ENCODE peak calls at places on chromosomes 4 and X, in ten cellular contexts. One of them, this sample, is unnamed.

GRCh38 chr4:147596377-147596776 is 20.8 kb upstream of the TMEM184C start:
- DNase-seq in suprapubic skin: no peak
- DNase-seq in RWPE1: peak; percentile 25
- DNase-seq in heart left ventricle: no peak
- DNase-seq in B cell: no peak
- DNase-seq in upper lobe of left lung: no peak
- DNase-seq in brain microvascular endothelial cell: no peak
- DNase-seq in AG09309: no peak
- DNase-seq in lower leg skin: no peak
- DNase-seq in neural progenitor cell: no peak
- DNase-seq in this sample: no peak

GRCh38 chrX:72554448-72555140 is 18.0 kb downstream of the HDAC8 start:
- DNase-seq in B cell: no peak
- DNase-seq in brain microvascular endothelial cell: peak; percentile 29
- DNase-seq in lower leg skin: no peak
- DNase-seq in AG09309: no peak
- DNase-seq in upper lobe of left lung: no peak
- DNase-seq in suprapubic skin: no peak
- DNase-seq in heart left ventricle: no peak
- DNase-seq in RWPE1: peak; percentile 30
- DNase-seq in neural progenitor cell: peak; percentile 74
- DNase-seq in this sample: no peak

GRCh38 chrX:32744906-32745305 is 466.4 kb downstream of the DMD start:
- DNase-seq in RWPE1: no peak
- DNase-seq in neural progenitor cell: no peak
- DNase-seq in brain microvascular endothelial cell: no peak
- DNase-seq in AG09309: no peak
- DNase-seq in B cell: no peak
- DNase-seq in heart left ventricle: no peak
- DNase-seq in lower leg skin: no peak
- DNase-seq in suprapubic skin: no peak
- DNase-seq in upper lobe of left lung: no peak
- DNase-seq in this sample: no peak

GRCh38 chr4:139672732-139673131 is 7.1 kb downstream of the MGST2 start:
- DNase-seq in B cell: no peak
- DNase-seq in lower leg skin: no peak
- DNase-seq in heart left ventricle: no peak
- DNase-seq in AG09309: no peak
- DNase-seq in neural progenitor cell: no peak
- DNase-seq in RWPE1: no peak
- DNase-seq in suprapubic skin: no peak
- DNase-seq in upper lobe of left lung: no peak
- DNase-seq in brain microvascular endothelial cell: no peak
- DNase-seq in this sample: no peak

GRCh38 chr4:68272860-68273259 is 27.4 kb upstream of the TMPRSS11B start:
- DNase-seq in AG09309: no peak
- DNase-seq in lower leg skin: no peak
- DNase-seq in RWPE1: no peak
- DNase-seq in B cell: no peak
- DNase-seq in brain microvascular endothelial cell: no peak
- DNase-seq in neural progenitor cell: peak; percentile 28
- DNase-seq in suprapubic skin: no peak
- DNase-seq in upper lobe of left lung: no peak
- DNase-seq in heart left ventricle: no peak
- DNase-seq in this sample: no peak

GRCh38 chr4:111639876-111640275 is 505.4 kb upstream of the FAM241A start:
- DNase-seq in suprapubic skin: no peak
- DNase-seq in upper lobe of left lung: no peak
- DNase-seq in heart left ventricle: no peak
- DNase-seq in brain microvascular endothelial cell: no peak
- DNase-seq in lower leg skin: no peak
- DNase-seq in B cell: no peak
- DNase-seq in AG09309: peak; percentile 4
- DNase-seq in RWPE1: peak; percentile 19
- DNase-seq in neural progenitor cell: peak; percentile 15
- DNase-seq in this sample: no peak

GRCh38 chr4:179605196-179605595 is 2163.0 kb upstream of the AGA start:
- DNase-seq in lower leg skin: no peak
- DNase-seq in upper lobe of left lung: no peak
- DNase-seq in RWPE1: no peak
- DNase-seq in brain microvascular endothelial cell: peak; percentile 33
- DNase-seq in B cell: no peak
- DNase-seq in AG09309: no peak
- DNase-seq in suprapubic skin: no peak
- DNase-seq in neural progenitor cell: no peak
- DNase-seq in heart left ventricle: no peak
- DNase-seq in this sample: no peak

GRCh38 chr4:85798011-85798770 is 323.2 kb downstream of the ARHGAP24 start:
- DNase-seq in upper lobe of left lung: no peak
- DNase-seq in heart left ventricle: no peak
- DNase-seq in neural progenitor cell: no peak
- DNase-seq in suprapubic skin: no peak
- DNase-seq in lower leg skin: no peak
- DNase-seq in B cell: no peak
- DNase-seq in AG09309: no peak
- DNase-seq in RWPE1: no peak
- DNase-seq in brain microvascular endothelial cell: no peak
- DNase-seq in this sample: no peak

GRCh38 chr4:68748181-68748981 is 67.4 kb upstream of the UGT2B10 start:
- DNase-seq in AG09309: no peak
- DNase-seq in heart left ventricle: no peak
- DNase-seq in B cell: no peak
- DNase-seq in upper lobe of left lung: no peak
- DNase-seq in brain microvascular endothelial cell: no peak
- DNase-seq in neural progenitor cell: no peak
- DNase-seq in suprapubic skin: no peak
- DNase-seq in RWPE1: peak; percentile 43
- DNase-seq in lower leg skin: no peak
- DNase-seq in this sample: no peak

GRCh38 chrX:84339507-84340364 is 151.7 kb upstream of the RPS6KA6 start:
- DNase-seq in RWPE1: peak; percentile 1
- DNase-seq in B cell: no peak
- DNase-seq in brain microvascular endothelial cell: no peak
- DNase-seq in upper lobe of left lung: no peak
- DNase-seq in neural progenitor cell: peak; percentile 38
- DNase-seq in AG09309: no peak
- DNase-seq in heart left ventricle: no peak
- DNase-seq in suprapubic skin: no peak
- DNase-seq in lower leg skin: no peak
- DNase-seq in this sample: no peak

GRCh38 chr4:142719854-142720541 is 126.1 kb downstream of the INPP4B start:
- DNase-seq in AG09309: no peak
- DNase-seq in heart left ventricle: no peak
- DNase-seq in RWPE1: peak; percentile 65
- DNase-seq in brain microvascular endothelial cell: no peak
- DNase-seq in B cell: no peak
- DNase-seq in suprapubic skin: no peak
- DNase-seq in upper lobe of left lung: no peak
- DNase-seq in lower leg skin: no peak
- DNase-seq in neural progenitor cell: peak; percentile 8
- DNase-seq in this sample: no peak

GRCh38 chrX:149531599-149531998 is 9.2 kb upstream of the EOLA1 start:
- DNase-seq in neural progenitor cell: no peak
- DNase-seq in upper lobe of left lung: no peak
- DNase-seq in heart left ventricle: no peak
- DNase-seq in brain microvascular endothelial cell: no peak
- DNase-seq in AG09309: no peak
- DNase-seq in suprapubic skin: no peak
- DNase-seq in RWPE1: no peak
- DNase-seq in B cell: peak; percentile 43
- DNase-seq in lower leg skin: no peak
- DNase-seq in this sample: no peak

GRCh38 chrX:10633722-10634121 is 13.3 kb upstream of the MID1 start:
- DNase-seq in neural progenitor cell: no peak
- DNase-seq in suprapubic skin: no peak
- DNase-seq in brain microvascular endothelial cell: peak; percentile 88
- DNase-seq in RWPE1: peak; percentile 63
- DNase-seq in heart left ventricle: no peak
- DNase-seq in B cell: no peak
- DNase-seq in upper lobe of left lung: peak; percentile 45
- DNase-seq in lower leg skin: peak; percentile 45
- DNase-seq in AG09309: no peak
- DNase-seq in this sample: no peak

GRCh38 chr4:67475155-67475554 is 70.1 kb downstream of the CENPC start:
- DNase-seq in brain microvascular endothelial cell: no peak
- DNase-seq in upper lobe of left lung: no peak
- DNase-seq in RWPE1: no peak
- DNase-seq in suprapubic skin: no peak
- DNase-seq in AG09309: no peak
- DNase-seq in lower leg skin: no peak
- DNase-seq in neural progenitor cell: no peak
- DNase-seq in B cell: no peak
- DNase-seq in heart left ventricle: no peak
- DNase-seq in this sample: no peak

GRCh38 chr4:82123934-82124333 is 249.9 kb downstream of the HNRNPD start:
- DNase-seq in B cell: no peak
- DNase-seq in brain microvascular endothelial cell: no peak
- DNase-seq in heart left ventricle: no peak
- DNase-seq in suprapubic skin: no peak
- DNase-seq in AG09309: no peak
- DNase-seq in lower leg skin: no peak
- DNase-seq in upper lobe of left lung: no peak
- DNase-seq in neural progenitor cell: peak; percentile 9
- DNase-seq in RWPE1: no peak
- DNase-seq in this sample: no peak

GRCh38 chrX:107675823-107676555 is 47.7 kb downstream of the PRPS1 start:
- DNase-seq in heart left ventricle: no peak
- DNase-seq in B cell: peak; percentile 40
- DNase-seq in suprapubic skin: no peak
- DNase-seq in AG09309: no peak
- DNase-seq in brain microvascular endothelial cell: peak; percentile 30
- DNase-seq in lower leg skin: no peak
- DNase-seq in neural progenitor cell: no peak
- DNase-seq in upper lobe of left lung: peak; percentile 68
- DNase-seq in RWPE1: no peak
- DNase-seq in this sample: no peak

GRCh38 chr4:48109413-48110263 is 24.4 kb downstream of the TXK start:
- DNase-seq in heart left ventricle: no peak
- DNase-seq in AG09309: no peak
- DNase-seq in neural progenitor cell: peak; percentile 70
- DNase-seq in lower leg skin: no peak
- DNase-seq in upper lobe of left lung: no peak
- DNase-seq in suprapubic skin: no peak
- DNase-seq in brain microvascular endothelial cell: peak; percentile 43
- DNase-seq in RWPE1: peak; percentile 40
- DNase-seq in B cell: no peak
- DNase-seq in this sample: no peak

DNA sequence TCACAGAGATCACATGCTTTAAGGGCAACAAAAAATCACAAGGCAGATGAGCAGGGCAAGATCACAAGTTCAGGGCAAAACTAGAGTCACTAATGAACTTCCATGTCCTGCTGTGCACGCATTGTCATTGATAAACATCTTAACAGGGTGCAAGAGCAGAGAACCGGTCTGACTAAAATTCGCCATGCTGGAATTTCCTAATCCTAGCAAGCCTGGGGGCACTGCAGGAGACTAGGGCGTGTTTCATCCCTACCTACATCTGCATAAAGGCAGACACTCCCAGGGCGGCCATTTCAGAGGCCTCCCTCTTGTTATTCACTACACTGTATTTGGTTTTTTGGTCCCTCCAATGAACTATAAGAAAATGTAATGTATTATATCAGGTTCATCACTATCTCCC is 203.6 kb downstream of the ARHGEF9 start:
- DNase-seq in upper lobe of left lung: no peak
- DNase-seq in brain microvascular endothelial cell: no peak
- DNase-seq in neural progenitor cell: peak; percentile 3
- DNase-seq in heart left ventricle: no peak
- DNase-seq in AG09309: no peak
- DNase-seq in suprapubic skin: no peak
- DNase-seq in B cell: no peak
- DNase-seq in lower leg skin: no peak
- DNase-seq in RWPE1: no peak
- DNase-seq in this sample: no peak
- TF ChIP-seq CTCF in upper lobe of left lung: no peak
- TF ChIP-seq CTCF in brain microvascular endothelial cell: no peak
- TF ChIP-seq CTCF in neural progenitor cell: no peak
- TF ChIP-seq CTCF in heart left ventricle: no peak
- TF ChIP-seq CTCF in AG09309: no peak
- TF ChIP-seq CTCF in suprapubic skin: no peak
- TF ChIP-seq CTCF in B cell: no peak
- TF ChIP-seq CTCF in lower leg skin: no peak
- TF ChIP-seq CTCF in RWPE1: no peak
- TF ChIP-seq CTCF in this sample: no peak

GRCh38 chr4:98046665-98047064 is 96.6 kb downstream of the STPG2 start:
- DNase-seq in B cell: no peak
- DNase-seq in neural progenitor cell: peak; percentile 13
- DNase-seq in AG09309: no peak
- DNase-seq in suprapubic skin: no peak
- DNase-seq in heart left ventricle: no peak
- DNase-seq in brain microvascular endothelial cell: no peak
- DNase-seq in lower leg skin: no peak
- DNase-seq in RWPE1: no peak
- DNase-seq in upper lobe of left lung: no peak
- DNase-seq in this sample: no peak
- TF ChIP-seq CTCF in B cell: no peak
- TF ChIP-seq CTCF in neural progenitor cell: no peak
- TF ChIP-seq CTCF in AG09309: no peak
- TF ChIP-seq CTCF in suprapubic skin: no peak
- TF ChIP-seq CTCF in heart left ventricle: no peak
- TF ChIP-seq CTCF in brain microvascular endothelial cell: no peak
- TF ChIP-seq CTCF in lower leg skin: no peak
- TF ChIP-seq CTCF in RWPE1: no peak
- TF ChIP-seq CTCF in upper lobe of left lung: no peak
- TF ChIP-seq CTCF in this sample: no peak

GRCh38 chr4:141376769-141377168 is 156.1 kb downstream of the ZNF330 start:
- DNase-seq in brain microvascular endothelial cell: no peak
- DNase-seq in suprapubic skin: no peak
- DNase-seq in neural progenitor cell: no peak
- DNase-seq in AG09309: no peak
- DNase-seq in heart left ventricle: no peak
- DNase-seq in B cell: no peak
- DNase-seq in RWPE1: no peak
- DNase-seq in upper lobe of left lung: no peak
- DNase-seq in lower leg skin: no peak
- DNase-seq in this sample: no peak

GRCh38 chr4:141371206-141371605 is 150.5 kb downstream of the ZNF330 start:
- DNase-seq in heart left ventricle: no peak
- DNase-seq in lower leg skin: no peak
- DNase-seq in AG09309: no peak
- DNase-seq in brain microvascular endothelial cell: no peak
- DNase-seq in upper lobe of left lung: no peak
- DNase-seq in B cell: no peak
- DNase-seq in suprapubic skin: no peak
- DNase-seq in RWPE1: no peak
- DNase-seq in neural progenitor cell: no peak
- DNase-seq in this sample: no peak

GRCh38 chr4:141375855-141376254 is 155.2 kb downstream of the ZNF330 start:
- DNase-seq in upper lobe of left lung: peak; percentile 24
- DNase-seq in heart left ventricle: no peak
- DNase-seq in neural progenitor cell: peak; percentile 24
- DNase-seq in RWPE1: peak; percentile 93
- DNase-seq in lower leg skin: no peak
- DNase-seq in B cell: no peak
- DNase-seq in AG09309: peak; percentile 89
- DNase-seq in suprapubic skin: no peak
- DNase-seq in brain microvascular endothelial cell: peak; percentile 57
- DNase-seq in this sample: no peak
- TF ChIP-seq CTCF in upper lobe of left lung: peak; percentile 31
- TF ChIP-seq CTCF in heart left ventricle: no peak
- TF ChIP-seq CTCF in neural progenitor cell: peak; percentile 10
- TF ChIP-seq CTCF in RWPE1: peak; percentile 60
- TF ChIP-seq CTCF in lower leg skin: no peak
- TF ChIP-seq CTCF in B cell: no peak
- TF ChIP-seq CTCF in AG09309: peak; percentile 87
- TF ChIP-seq CTCF in suprapubic skin: no peak
- TF ChIP-seq CTCF in brain microvascular endothelial cell: peak; percentile 78
- TF ChIP-seq CTCF in this sample: no peak

GRCh38 chr4:113979157-113979972 is at the start of gene ARSJ:
- DNase-seq in RWPE1: peak; percentile 67
- DNase-seq in neural progenitor cell: peak; percentile 76
- DNase-seq in AG09309: peak; percentile 41
- DNase-seq in B cell: no peak
- DNase-seq in brain microvascular endothelial cell: peak; percentile 76
- DNase-seq in suprapubic skin: peak; percentile 66
- DNase-seq in lower leg skin: peak; percentile 26
- DNase-seq in heart left ventricle: peak; percentile 59
- DNase-seq in upper lobe of left lung: peak; percentile 51
- DNase-seq in this sample: no peak
- TF ChIP-seq CTCF in RWPE1: no peak
- TF ChIP-seq CTCF in neural progenitor cell: peak; percentile 4
- TF ChIP-seq CTCF in AG09309: peak; percentile 12
- TF ChIP-seq CTCF in B cell: no peak
- TF ChIP-seq CTCF in brain microvascular endothelial cell: peak; percentile 46
- TF ChIP-seq CTCF in suprapubic skin: no peak
- TF ChIP-seq CTCF in lower leg skin: no peak
- TF ChIP-seq CTCF in heart left ventricle: no peak
- TF ChIP-seq CTCF in upper lobe of left lung: no peak
- TF ChIP-seq CTCF in this sample: no peak

This sample was measured in omental fat pad.